ENCODE peak calls at places on chromosomes 2 and 18, in nine cellular contexts. G is HL-60; E is ACHN; K is A172; U is activated CD8-positive, alpha-beta memory T cell treated with anti-CD3 and anti-CD28 coated beads, Interleukin-2, amount 50 U/mL, for 4 hours; I is activated CD4-positive, alpha-beta T cell treated with anti-CD3 and anti-CD28 coated beads, Interleukin-2, amount 50 U/mL, for 4 hours; B is stimulated activated naive CD4-positive, alpha-beta T cell; V is ELF-1; O is NCI-H2081. N is an unnamed sample.

GRCh38 chr2:26559556-26559955 is 81.6 kb downstream of the CIB4 start:
- DNase-seq in G (no peak), E (no peak), K (no peak), U (peak; percentile 2), I (no peak), B (no peak), V (no peak), O (no peak), N (no peak)

GRCh38 chr2:223674998-223675609 is 72.9 kb upstream of the SCG2 start:
- DNase-seq in G (no peak), E (peak; percentile 63), K (peak; percentile 51), U (no peak), I (no peak), B (no peak), V (no peak), O (no peak), N (no peak)

GRCh38 chr18:72674710-72675109 is 130.6 kb upstream of the CBLN2 start:
- DNase-seq in G (no peak), E (no peak), K (peak; percentile 1), U (no peak), I (no peak), B (no peak), V (no peak), O (no peak), N (no peak)

GRCh38 chr2:36461039-36461681 is 105.6 kb downstream of the CRIM1 start:
- DNase-seq in G (no peak), E (peak; percentile 93), K (peak; percentile 98), U (no peak), I (no peak), B (no peak), V (no peak), O (no peak), N (no peak)

GRCh38 chr18:76496200-76496890 is 1.3 kb upstream of the ZNF516 start:
- DNase-seq in G (peak; percentile 97), E (peak; percentile 68), K (no peak), U (peak; percentile 45), I (peak; percentile 31), B (no peak), V (peak; percentile 78), O (peak; percentile 62), N (peak; percentile 59)

GRCh38 chr2:208359632-208359986 is 47.0 kb upstream of the PTH2R start:
- DNase-seq in G (peak; percentile 96), E (no peak), K (no peak), U (no peak), I (no peak), B (no peak), V (peak; percentile 19), O (no peak), N (no peak)

GRCh38 chr2:226690471-226691024 is 109.1 kb downstream of the IRS1 start:
- DNase-seq in G (no peak), E (no peak), K (no peak), U (no peak), I (no peak), B (no peak), V (no peak), O (no peak), N (no peak)

GRCh38 chr2:72094701-72095100 is 53.0 kb downstream of the CYP26B1 start:
- DNase-seq in G (no peak), E (no peak), K (no peak), U (no peak), I (no peak), B (no peak), V (no peak), O (no peak), N (no peak)

GRCh38 chr18:50424877-50425690 is 50.2 kb downstream of the SKA1 start:
- DNase-seq in G (no peak), E (no peak), K (peak; percentile 12), U (no peak), I (no peak), B (no peak), V (no peak), O (no peak), N (no peak)

GRCh38 chr2:181459646-181460045 is 2.5 kb downstream of the ITGA4 start:
- DNase-seq in G (no peak), E (peak; percentile 5), K (no peak), U (no peak), I (no peak), B (no peak), V (no peak), O (no peak), N (no peak)

GRCh38 chr2:40103590-40103989 is 324.5 kb upstream of the THUMPD2 start:
- DNase-seq in G (no peak), E (no peak), K (no peak), U (no peak), I (no peak), B (no peak), V (no peak), O (no peak), N (no peak)

N was measured in neural crest cell.